ENCODE peak calls at places on chromosomes 16 and 17, in ten cellular contexts. D, S, O, U, B, G, N, K, I and R are unnamed samples.

GRCh38 chr16:4376820-4377572 is 5.3 kb downstream of the VASN start:
- DNase-seq in D (no peak), S (no peak), O (no peak), U (no peak), B (peak; percentile 64), G (no peak), N (no peak), K (no peak), I (no peak), R (no peak)

GRCh38 chr17:56595831-56596740 is 2.6 kb downstream of the NOG start:
- DNase-seq in D (no peak), S (no peak), O (no peak), U (no peak), B (peak; percentile 60), G (peak; percentile 20), N (no peak), K (no peak), I (no peak), R (no peak)

GRCh38 chr16:88558457-88559442 is 11.5 kb upstream of the ZC3H18 start:
- DNase-seq in D (peak; percentile 70), S (no peak), O (no peak), U (peak; percentile 89), B (peak; percentile 70), G (peak; percentile 23), N (peak; percentile 3), K (peak; percentile 86), I (no peak), R (no peak)

GRCh38 chr17:51015145-51015558 is 105.5 kb downstream of the SPAG9 start:
- DNase-seq in D (no peak), S (no peak), O (no peak), U (no peak), B (peak; percentile 73), G (no peak), N (no peak), K (peak; percentile 43), I (no peak), R (no peak)

GRCh38 chr17:28860363-28860808 is 5.6 kb downstream of the ERAL1 start:
- DNase-seq in D (no peak), S (no peak), O (no peak), U (no peak), B (no peak), G (no peak), N (no peak), K (no peak), I (no peak), R (no peak)

GRCh38 chr17:60896996-60897395 is 219.3 kb downstream of the BCAS3 start:
- DNase-seq in D (no peak), S (no peak), O (no peak), U (no peak), B (no peak), G (no peak), N (no peak), K (no peak), I (no peak), R (no peak)

GRCh38 chr17:77423589-77424451 is 283.1 kb downstream of the SEC14L1 start:
- DNase-seq in D (no peak), S (no peak), O (no peak), U (peak; percentile 77), B (peak; percentile 90), G (peak; percentile 90), N (peak; percentile 89), K (peak; percentile 98), I (no peak), R (no peak)

GRCh38 chr16:59355704-59356103 is 621.6 kb upstream of the GOT2 start:
- DNase-seq in D (no peak), S (no peak), O (no peak), U (no peak), B (no peak), G (no peak), N (no peak), K (no peak), I (no peak), R (no peak)

GRCh38 chr16:55655709-55656694 is at the start of gene SLC6A2:
- DNase-seq in D (peak; percentile 34), S (no peak), O (no peak), U (peak; percentile 27), B (peak; percentile 36), G (peak; percentile 29), N (no peak), K (no peak), I (no peak), R (no peak)

GRCh38 chr16:30948956-30949654 is at the start of gene ORAI3:
- DNase-seq in D (peak; percentile 69), S (no peak), O (peak; percentile 64), U (peak; percentile 89), B (peak; percentile 80), G (peak; percentile 60), N (no peak), K (peak; percentile 78), I (no peak), R (no peak)

GRCh38 chr17:57158795-57159194 is 73.7 kb downstream of the AKAP1 start:
- DNase-seq in D (no peak), S (no peak), O (no peak), U (no peak), B (no peak), G (no peak), N (no peak), K (no peak), I (no peak), R (no peak)

GRCh38 chr17:79428988-79429387 is 181.9 kb downstream of the RBFOX3 start:
- DNase-seq in D (no peak), S (no peak), O (no peak), U (no peak), B (no peak), G (no peak), N (no peak), K (no peak), I (no peak), R (no peak)

GRCh38 chr17:40469805-40470675 is 26.8 kb downstream of the IGFBP4 start:
- DNase-seq in D (no peak), S (no peak), O (no peak), U (no peak), B (no peak), G (no peak), N (no peak), K (no peak), I (no peak), R (no peak)

GRCh38 chr17:65783845-65784334 is 222.4 kb upstream of the AXIN2 start:
- DNase-seq in D (no peak), S (no peak), O (no peak), U (no peak), B (peak; percentile 89), G (peak; percentile 80), N (peak; percentile 47), K (peak; percentile 91), I (no peak), R (no peak)

GRCh38 chr17:47733414-47734288 is 615 bp downstream of the TBX21 start:
- DNase-seq in D (no peak), S (no peak), O (peak; percentile 49), U (peak; percentile 49), B (peak; percentile 19), G (no peak), N (no peak), K (no peak), I (peak; percentile 13), R (no peak)

GRCh38 chr16:64475627-64476351 is 646.1 kb downstream of the CDH11 start:
- DNase-seq in D (no peak), S (no peak), O (no peak), U (no peak), B (peak; percentile 23), G (no peak), N (no peak), K (peak; percentile 59), I (no peak), R (no peak)

GRCh38 chr17:36972186-36972686 is 23.5 kb downstream of the AATF start:
- DNase-seq in D (no peak), S (no peak), O (no peak), U (no peak), B (no peak), G (no peak), N (no peak), K (no peak), I (no peak), R (no peak)

GRCh38 chr17:27800522-27800921 is at the start of gene NOS2:
- DNase-seq in D (no peak), S (no peak), O (no peak), U (peak; percentile 82), B (no peak), G (no peak), N (no peak), K (no peak), I (no peak), R (no peak)

GRCh38 chr17:5921919-5922318 is 148.3 kb upstream of the WSCD1 start:
- DNase-seq in D (no peak), S (no peak), O (no peak), U (no peak), B (peak; percentile 12), G (peak; percentile 79), N (no peak), K (no peak), I (no peak), R (no peak)

GRCh38 chr17:82917656-82918345 is 78.0 kb upstream of the ZNF750 start:
- DNase-seq in D (peak; percentile 64), S (no peak), O (no peak), U (no peak), B (peak; percentile 7), G (no peak), N (no peak), K (peak; percentile 51), I (peak; percentile 14), R (no peak)

GRCh38 chr16:69522732-69523404 is 42.9 kb upstream of the NFAT5 start:
- DNase-seq in D (peak; percentile 57), S (no peak), O (no peak), U (peak; percentile 2), B (no peak), G (no peak), N (no peak), K (no peak), I (no peak), R (no peak)

GRCh38 chr16:716250-716607 is 1.3 kb downstream of the METRN start:
- DNase-seq in D (no peak), S (no peak), O (no peak), U (no peak), B (peak; percentile 31), G (no peak), N (no peak), K (peak; percentile 83), I (no peak), R (no peak)